ENCODE peak calls at places on chromosomes 13 and 19, in six cellular contexts. One of them, this sample, is unnamed.

GRCh38 chr13:95484052-95484451 is 68.5 kb upstream of the CLDN10 start:
- DNase-seq in GM23338: no peak
- DNase-seq in retinal pigment epithelial cell: no peak
- DNase-seq in cardiac fibroblast: no peak
- DNase-seq in AG04449: no peak
- DNase-seq in fibroblast of pulmonary artery: no peak
- DNase-seq in this sample: no peak

GRCh38 chr13:76397413-76397812 is 488.8 kb downstream of the KCTD12 start:
- DNase-seq in GM23338: no peak
- DNase-seq in retinal pigment epithelial cell: no peak
- DNase-seq in cardiac fibroblast: no peak
- DNase-seq in AG04449: no peak
- DNase-seq in fibroblast of pulmonary artery: no peak
- DNase-seq in this sample: no peak

GRCh38 chr19:10774893-10775292 is 57.0 kb downstream of the DNM2 start:
- DNase-seq in GM23338: no peak
- DNase-seq in retinal pigment epithelial cell: no peak
- DNase-seq in cardiac fibroblast: no peak
- DNase-seq in AG04449: no peak
- DNase-seq in fibroblast of pulmonary artery: no peak
- DNase-seq in this sample: no peak

GRCh38 chr19:35380450-35381124 is 9.7 kb downstream of the GPR42 start:
- DNase-seq in GM23338: no peak
- DNase-seq in retinal pigment epithelial cell: no peak
- DNase-seq in cardiac fibroblast: no peak
- DNase-seq in AG04449: no peak
- DNase-seq in fibroblast of pulmonary artery: no peak
- DNase-seq in this sample: no peak

GRCh38 chr13:45564108-45564507 is 51.4 kb downstream of the ERICH6B start:
- DNase-seq in GM23338: no peak
- DNase-seq in retinal pigment epithelial cell: no peak
- DNase-seq in cardiac fibroblast: peak; percentile 45
- DNase-seq in AG04449: peak; percentile 9
- DNase-seq in fibroblast of pulmonary artery: peak; percentile 47
- DNase-seq in this sample: peak; percentile 37

GRCh38 chr13:31044658-31045620 is 112.5 kb downstream of the TEX26 start:
- DNase-seq in GM23338: no peak
- DNase-seq in retinal pigment epithelial cell: no peak
- DNase-seq in cardiac fibroblast: no peak
- DNase-seq in AG04449: no peak
- DNase-seq in fibroblast of pulmonary artery: no peak
- DNase-seq in this sample: no peak

GRCh38 chr13:74246398-74246975 is 112.3 kb upstream of the KLF12 start:
- DNase-seq in GM23338: no peak
- DNase-seq in retinal pigment epithelial cell: no peak
- DNase-seq in cardiac fibroblast: peak; percentile 58
- DNase-seq in AG04449: no peak
- DNase-seq in fibroblast of pulmonary artery: peak; percentile 43
- DNase-seq in this sample: no peak

GRCh38 chr13:101917475-101917810 is 465.0 kb downstream of the ITGBL1 start:
- DNase-seq in GM23338: peak; percentile 61
- DNase-seq in retinal pigment epithelial cell: no peak
- DNase-seq in cardiac fibroblast: no peak
- DNase-seq in AG04449: no peak
- DNase-seq in fibroblast of pulmonary artery: no peak
- DNase-seq in this sample: no peak

GRCh38 chr19:34837262-34837661 is 64.2 kb upstream of the ZNF599 start:
- DNase-seq in GM23338: no peak
- DNase-seq in retinal pigment epithelial cell: no peak
- DNase-seq in cardiac fibroblast: peak; percentile 45
- DNase-seq in AG04449: no peak
- DNase-seq in fibroblast of pulmonary artery: peak; percentile 31
- DNase-seq in this sample: no peak

GRCh38 chr19:54178581-54179261 is 5.8 kb upstream of the TMC4 start:
- DNase-seq in GM23338: peak; percentile 91
- DNase-seq in retinal pigment epithelial cell: no peak
- DNase-seq in cardiac fibroblast: no peak
- DNase-seq in AG04449: no peak
- DNase-seq in fibroblast of pulmonary artery: no peak
- DNase-seq in this sample: no peak

GRCh38 chr13:30143671-30144400 is 163.5 kb downstream of the KATNAL1 start:
- DNase-seq in GM23338: no peak
- DNase-seq in retinal pigment epithelial cell: peak; percentile 39
- DNase-seq in cardiac fibroblast: peak; percentile 57
- DNase-seq in AG04449: peak; percentile 34
- DNase-seq in fibroblast of pulmonary artery: peak; percentile 59
- DNase-seq in this sample: no peak

GRCh38 chr13:113544071-113544891 is 40.3 kb upstream of the TFDP1 start:
- DNase-seq in GM23338: no peak
- DNase-seq in retinal pigment epithelial cell: no peak
- DNase-seq in cardiac fibroblast: no peak
- DNase-seq in AG04449: no peak
- DNase-seq in fibroblast of pulmonary artery: no peak
- DNase-seq in this sample: no peak

GRCh38 chr13:78499802-78500201 is 103.5 kb downstream of the POU4F1 start:
- DNase-seq in GM23338: peak; percentile 68
- DNase-seq in retinal pigment epithelial cell: no peak
- DNase-seq in cardiac fibroblast: no peak
- DNase-seq in AG04449: no peak
- DNase-seq in fibroblast of pulmonary artery: no peak
- DNase-seq in this sample: no peak

GRCh38 chr13:23848639-23849282 is 40.4 kb downstream of the MIPEP start:
- DNase-seq in GM23338: no peak
- DNase-seq in retinal pigment epithelial cell: no peak
- DNase-seq in cardiac fibroblast: no peak
- DNase-seq in AG04449: no peak
- DNase-seq in fibroblast of pulmonary artery: no peak
- DNase-seq in this sample: no peak

GRCh38 chr19:3389876-3390361 is 23.5 kb downstream of the NFIC start:
- DNase-seq in GM23338: peak; percentile 62
- DNase-seq in retinal pigment epithelial cell: no peak
- DNase-seq in cardiac fibroblast: peak; percentile 37
- DNase-seq in AG04449: no peak
- DNase-seq in fibroblast of pulmonary artery: no peak
- DNase-seq in this sample: no peak

GRCh38 chr13:79772811-79773210 is 291.9 kb downstream of the NDFIP2 start:
- DNase-seq in GM23338: no peak
- DNase-seq in retinal pigment epithelial cell: no peak
- DNase-seq in cardiac fibroblast: no peak
- DNase-seq in AG04449: no peak
- DNase-seq in fibroblast of pulmonary artery: no peak
- DNase-seq in this sample: no peak

GRCh38 chr13:79777504-79777903 is 296.5 kb downstream of the NDFIP2 start:
- DNase-seq in GM23338: no peak
- DNase-seq in retinal pigment epithelial cell: no peak
- DNase-seq in cardiac fibroblast: no peak
- DNase-seq in AG04449: no peak
- DNase-seq in fibroblast of pulmonary artery: no peak
- DNase-seq in this sample: no peak

GRCh38 chr13:79779061-79779460 is 298.1 kb downstream of the NDFIP2 start:
- DNase-seq in GM23338: no peak
- DNase-seq in retinal pigment epithelial cell: no peak
- DNase-seq in cardiac fibroblast: no peak
- DNase-seq in AG04449: no peak
- DNase-seq in fibroblast of pulmonary artery: no peak
- DNase-seq in this sample: no peak

GRCh38 chr13:79776538-79776937 is 295.6 kb downstream of the NDFIP2 start:
- DNase-seq in GM23338: no peak
- DNase-seq in retinal pigment epithelial cell: no peak
- DNase-seq in cardiac fibroblast: no peak
- DNase-seq in AG04449: no peak
- DNase-seq in fibroblast of pulmonary artery: no peak
- DNase-seq in this sample: no peak

GRCh38 chr13:79775830-79776229 is 294.9 kb downstream of the NDFIP2 start:
- DNase-seq in GM23338: peak; percentile 73
- DNase-seq in retinal pigment epithelial cell: peak; percentile 76
- DNase-seq in cardiac fibroblast: peak; percentile 88
- DNase-seq in AG04449: no peak
- DNase-seq in fibroblast of pulmonary artery: peak; percentile 90
- DNase-seq in this sample: peak; percentile 47
- TF ChIP-seq CTCF in GM23338: peak; percentile 87
- TF ChIP-seq CTCF in retinal pigment epithelial cell: peak; percentile 79
- TF ChIP-seq CTCF in cardiac fibroblast: peak; percentile 71
- TF ChIP-seq CTCF in AG04449: peak; percentile 55
- TF ChIP-seq CTCF in fibroblast of pulmonary artery: peak; percentile 81
- TF ChIP-seq CTCF in this sample: peak; percentile 76

GRCh38 chr13:19960673-19961015 is 2.1 kb downstream of the ZMYM2 start:
- DNase-seq in GM23338: no peak
- DNase-seq in retinal pigment epithelial cell: no peak
- DNase-seq in cardiac fibroblast: no peak
- DNase-seq in AG04449: no peak
- DNase-seq in fibroblast of pulmonary artery: peak; percentile 8
- DNase-seq in this sample: no peak
- H3K4me3 ChIP-seq in GM23338: peak overlapping the region; percentile 68
- H3K4me3 ChIP-seq in retinal pigment epithelial cell: peak overlapping the region; percentile 89
- H3K4me3 ChIP-seq in cardiac fibroblast: no peak overlapping the region
- H3K4me3 ChIP-seq in AG04449: peak overlapping the region; percentile 83
- H3K4me3 ChIP-seq in fibroblast of pulmonary artery: peak overlapping the region; percentile 67
- H3K4me3 ChIP-seq in this sample: peak overlapping the region; percentile 91

GRCh38 chr19:41595258-41595889 is 19.4 kb downstream of the CEACAM21 start:
- DNase-seq in GM23338: peak; percentile 82
- DNase-seq in retinal pigment epithelial cell: peak; percentile 51
- DNase-seq in cardiac fibroblast: peak; percentile 87
- DNase-seq in AG04449: peak; percentile 12
- DNase-seq in fibroblast of pulmonary artery: peak; percentile 87
- DNase-seq in this sample: peak; percentile 6
- TF ChIP-seq CTCF in GM23338: peak; percentile 79
- TF ChIP-seq CTCF in retinal pigment epithelial cell: peak; percentile 76
- TF ChIP-seq CTCF in cardiac fibroblast: peak; percentile 69
- TF ChIP-seq CTCF in AG04449: peak; percentile 59
- TF ChIP-seq CTCF in fibroblast of pulmonary artery: peak; percentile 74
- TF ChIP-seq CTCF in this sample: peak; percentile 59

DNA sequence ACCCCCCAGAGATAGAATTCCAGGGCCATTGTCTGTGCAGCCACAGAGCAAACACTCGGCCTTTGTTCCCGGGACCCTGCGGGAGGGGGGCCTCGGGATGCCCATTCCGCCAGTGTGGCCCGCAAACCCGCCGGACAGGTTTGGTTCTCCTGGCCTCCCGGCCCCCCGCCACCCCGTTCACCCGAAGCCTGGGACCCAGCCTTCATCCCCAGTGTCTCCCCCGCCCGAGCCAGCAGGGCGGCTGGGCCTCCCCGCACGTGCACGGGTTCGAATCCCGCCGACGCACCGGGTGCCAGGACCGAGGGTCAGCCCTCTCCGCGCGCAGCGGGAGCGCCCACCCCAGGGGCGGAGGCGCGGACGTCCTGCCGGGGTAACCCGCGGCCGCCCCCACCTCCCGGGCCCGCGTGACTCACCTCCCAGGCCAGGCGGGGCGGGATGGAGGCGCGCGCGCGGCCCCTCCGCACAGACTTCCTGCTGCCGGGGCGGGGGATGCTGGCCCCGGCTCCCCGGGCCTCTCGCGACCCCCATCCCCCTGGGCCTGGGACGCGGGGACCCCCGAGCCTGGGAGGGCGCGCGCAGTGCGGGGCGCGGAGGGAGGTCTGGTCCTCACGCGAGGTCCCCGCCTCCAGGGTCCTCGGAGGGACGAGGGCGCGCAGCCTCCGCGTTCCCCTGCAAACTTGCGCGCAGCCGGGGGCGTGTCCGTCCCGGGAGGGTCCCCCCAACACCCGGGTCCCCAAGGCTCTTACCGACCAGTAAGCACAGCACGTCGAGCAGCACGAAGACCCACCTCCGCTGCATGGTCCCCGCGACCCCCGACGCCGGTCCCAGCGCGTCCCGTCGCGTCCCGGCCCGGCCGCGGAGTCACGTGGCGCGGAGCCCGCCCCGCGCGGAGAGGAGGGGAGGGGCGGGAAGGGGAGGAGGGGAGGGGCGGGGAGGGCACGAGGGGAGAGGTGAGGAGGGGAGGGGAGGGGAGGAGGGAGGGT is at the start of gene PLPP2:
- DNase-seq in GM23338: peak; percentile 96
- DNase-seq in retinal pigment epithelial cell: no peak
- DNase-seq in cardiac fibroblast: peak; percentile 36
- DNase-seq in AG04449: no peak
- DNase-seq in fibroblast of pulmonary artery: peak; percentile 30
- DNase-seq in this sample: no peak
- H3K4me3 ChIP-seq in GM23338: peak within 1 kb of the TSS; percentile 61
- H3K4me3 ChIP-seq in retinal pigment epithelial cell: peak within 1 kb of the TSS; percentile 55
- H3K4me3 ChIP-seq in cardiac fibroblast: peak within 1 kb of the TSS; percentile 56
- H3K4me3 ChIP-seq in AG04449: peak within 1 kb of the TSS; percentile 60
- H3K4me3 ChIP-seq in fibroblast of pulmonary artery: peak within 1 kb of the TSS; percentile 52
- H3K4me3 ChIP-seq in this sample: peak within 1 kb of the TSS; percentile 59

DNA sequence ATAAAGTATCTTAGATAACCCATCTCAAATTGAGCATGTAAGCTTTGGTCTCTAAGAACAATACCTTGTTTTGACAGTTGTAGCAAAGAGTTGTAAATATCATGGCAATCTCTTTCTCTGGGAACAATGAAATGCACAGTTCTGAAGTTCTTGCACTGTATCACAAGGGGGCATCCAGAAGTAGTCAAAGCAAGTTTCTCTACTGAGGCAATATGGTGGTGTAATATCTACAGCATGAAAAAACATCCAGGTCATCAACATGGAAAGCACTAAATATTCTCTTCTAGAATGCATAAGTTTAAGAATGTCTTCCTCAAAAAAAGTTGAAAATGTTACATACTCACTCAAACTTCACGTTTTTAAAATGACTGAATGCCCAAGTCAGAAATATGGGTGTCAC is 19.6 kb downstream of the MTMR6 start:
- DNase-seq in GM23338: no peak
- DNase-seq in retinal pigment epithelial cell: no peak
- DNase-seq in cardiac fibroblast: peak; percentile 41
- DNase-seq in AG04449: no peak
- DNase-seq in fibroblast of pulmonary artery: peak; percentile 50
- DNase-seq in this sample: no peak
- TF ChIP-seq CTCF in GM23338: no peak
- TF ChIP-seq CTCF in retinal pigment epithelial cell: peak; percentile 44
- TF ChIP-seq CTCF in cardiac fibroblast: peak; percentile 28
- TF ChIP-seq CTCF in AG04449: peak; percentile 13
- TF ChIP-seq CTCF in fibroblast of pulmonary artery: peak; percentile 40
- TF ChIP-seq CTCF in this sample: peak; percentile 31

GRCh38 chr19:20077791-20078463 is at the start of gene ZNF90:
- DNase-seq in GM23338: peak; percentile 100
- DNase-seq in retinal pigment epithelial cell: peak; percentile 94
- DNase-seq in cardiac fibroblast: peak; percentile 85
- DNase-seq in AG04449: peak; percentile 60
- DNase-seq in fibroblast of pulmonary artery: peak; percentile 97
- DNase-seq in this sample: peak; percentile 92
- H3K4me3 ChIP-seq in GM23338: peak within 1 kb of the TSS; percentile 92
- H3K4me3 ChIP-seq in retinal pigment epithelial cell: peak within 1 kb of the TSS; percentile 71
- H3K4me3 ChIP-seq in cardiac fibroblast: peak within 1 kb of the TSS; percentile 35
- H3K4me3 ChIP-seq in AG04449: peak within 1 kb of the TSS; percentile 62
- H3K4me3 ChIP-seq in fibroblast of pulmonary artery: peak within 1 kb of the TSS; percentile 60
- H3K4me3 ChIP-seq in this sample: peak within 1 kb of the TSS; percentile 68

This sample was measured in AG04450.